ENCODE peak calls at places on chromosomes 3 and 15, in eight cellular contexts. B is NCI-H1092; Q is suprapubic skin; T is AG08395; R is activated T-helper 1 cell treated with Interleukin-2 at 50 U/mL for 16 hours; M is nephron progenitor cell; Z is CD4-positive, alpha-beta T cell; X is stimulated activated CD4-positive, alpha-beta T cell treated with anti-CD3 and anti-CD28 coated beads, Interleukin-1b, Interleukin-23, amount 100 ng/mL, for 24 hours. F is an unnamed sample.

GRCh38 chr3:159770998-159771397 is 217.6 kb upstream of the IL12A start:
- DNase-seq in X (no peak), Q (no peak), T (no peak), B (no peak), R (no peak), M (no peak), Z (no peak), F (no peak)

GRCh38 chr15:78177447-78177873 is 28.3 kb downstream of the IDH3A start:
- DNase-seq in R (no peak), T (peak), B (peak), Q (no peak), M (peak), Z (no peak), X (no peak), F (peak)

GRCh38 chr15:68231102-68231818 is 1.7 kb upstream of the CLN6 start:
- DNase-seq in T (peak), M (no peak), Z (no peak), R (no peak), B (no peak), X (no peak), Q (peak), F (no peak)

GRCh38 chr3:23676093-23676492 is 129.7 kb upstream of the UBE2E1 start:
- DNase-seq in X (no peak), R (no peak), T (peak), Q (no peak), Z (no peak), B (no peak), M (no peak), F (no peak)

GRCh38 chr3:42839616-42840015 is 30.4 kb downstream of the ACKR2 start:
- DNase-seq in X (no peak), T (peak), Z (no peak), B (peak), M (peak), Q (no peak), R (no peak), F (peak)

GRCh38 chr3:37702478-37703154 is 159.1 kb upstream of the CTDSPL start:
- DNase-seq in R (no peak), X (no peak), Q (no peak), T (no peak), M (no peak), B (no peak), Z (no peak), F (no peak)

GRCh38 chr3:126137490-126138130 is 42.8 kb downstream of the ALDH1L1 start:
- DNase-seq in R (no peak), M (no peak), T (no peak), B (no peak), Z (peak), Q (peak), X (no peak), F (no peak)

GRCh38 chr3:5726618-5727017 is 539.1 kb downstream of the EDEM1 start:
- DNase-seq in Q (no peak), M (no peak), X (no peak), R (no peak), Z (no peak), B (no peak), T (no peak), F (no peak)

GRCh38 chr3:77254967-77255831 is 215.3 kb downstream of the ROBO2 start:
- DNase-seq in T (peak), X (no peak), B (peak), M (peak), Q (no peak), Z (no peak), R (no peak), F (peak)

GRCh38 chr3:131503328-131503650 is 518 bp upstream of the MRPL3 start:
- DNase-seq in Z (no peak), B (peak), X (no peak), Q (no peak), T (peak), M (no peak), R (no peak), F (no peak)

GRCh38 chr3:99943931-99944761 is 126.5 kb downstream of the CMSS1 start:
- DNase-seq in B (no peak), X (no peak), Z (no peak), M (no peak), R (no peak), T (no peak), Q (no peak), F (no peak)

GRCh38 chr3:185200639-185201038 is 47.8 kb upstream of the C3orf70 start:
- DNase-seq in Z (no peak), M (no peak), B (no peak), X (no peak), T (peak), R (no peak), Q (no peak), F (no peak)

GRCh38 chr3:43286886-43287301 is 554 bp downstream of the SNRK start:
- DNase-seq in Q (no peak), B (no peak), M (no peak), T (peak), X (no peak), R (peak), Z (no peak), F (peak)

GRCh38 chr3:183825380-183826161 is at the start of gene MAP6D1:
- DNase-seq in B (no peak), Q (no peak), Z (peak), X (no peak), T (peak), M (peak), R (peak), F (peak)

GRCh38 chr3:186617038-186617934 is 4.4 kb downstream of the AHSG start:
- DNase-seq in R (peak), T (peak), Z (peak), X (peak), B (peak), M (peak), Q (peak), F (peak)

GRCh38 chr15:62390793-62391543 is 225.9 kb upstream of the C2CD4B start:
- DNase-seq in B (peak), Z (peak), M (peak), R (peak), Q (peak), X (no peak), T (peak), F (peak)

GRCh38 chr15:39785806-39786205 is 3.2 kb upstream of the FSIP1 start:
- DNase-seq in X (no peak), B (no peak), Z (no peak), R (no peak), Q (no peak), T (no peak), M (no peak), F (no peak)

GRCh38 chr3:150083653-150084037 is 113.0 kb upstream of the PFN2 start:
- DNase-seq in M (no peak), R (no peak), B (no peak), T (peak), X (no peak), Z (no peak), Q (no peak), F (peak)

GRCh38 chr3:159818399-159818798 is 170.2 kb upstream of the IL12A start:
- DNase-seq in Q (no peak), T (no peak), X (no peak), R (no peak), B (no peak), M (no peak), Z (no peak), F (no peak)

GRCh38 chr15:81297147-81297572 is 26.8 kb downstream of the STARD5 start:
- DNase-seq in Q (peak), X (no peak), B (no peak), R (no peak), Z (no peak), T (peak), M (no peak), F (peak)

GRCh38 chr3:131350506-131350905 is 31.1 kb upstream of the NUDT16 start:
- DNase-seq in X (no peak), Q (no peak), T (no peak), R (no peak), Z (no peak), M (no peak), B (no peak), F (no peak)

GRCh38 chr3:53899730-53900129 is 8.1 kb upstream of the SELENOK start:
- DNase-seq in B (no peak), T (no peak), X (no peak), M (no peak), Z (no peak), R (no peak), Q (no peak), F (no peak)

GRCh38 chr15:88749699-88750098 is 53.5 kb upstream of the ACAN start:
- DNase-seq in R (no peak), Z (no peak), X (no peak), B (no peak), M (no peak), Q (no peak), T (no peak), F (no peak)

GRCh38 chr3:66778749-66779148 is 219.4 kb upstream of the KBTBD8 start:
- DNase-seq in R (no peak), T (no peak), Q (no peak), Z (no peak), M (no peak), B (no peak), X (no peak), F (no peak)

GRCh38 chr15:80264031-80264430 is 12.0 kb upstream of the CTXND1 start:
- DNase-seq in M (peak), T (peak), X (no peak), Z (no peak), B (no peak), R (no peak), Q (no peak), F (no peak)

GRCh38 chr15:45442497-45443135 is 64.3 kb upstream of the GATM start:
- DNase-seq in B (no peak), Q (no peak), T (peak), M (no peak), R (no peak), X (no peak), Z (no peak), F (no peak)

GRCh38 chr15:20361091-20361490 is 180.5 kb downstream of the GOLGA6L6 start:
- DNase-seq in Z (no peak), M (no peak), Q (no peak), R (no peak), B (no peak), T (no peak), X (no peak), F (no peak)

GRCh38 chr3:59289836-59290235 is 240.0 kb upstream of the CFAP20DC start:
- DNase-seq in R (no peak), B (no peak), M (no peak), T (no peak), Q (no peak), Z (no peak), X (no peak), F (no peak)

GRCh38 chr3:123346726-123347125 is 102.2 kb downstream of the ADCY5 start:
- DNase-seq in T (no peak), Q (peak), R (no peak), Z (no peak), B (no peak), X (no peak), M (no peak), F (no peak)

GRCh38 chr3:148861277-148861869 is 3.7 kb upstream of the CPA3 start:
- DNase-seq in Z (no peak), X (no peak), M (no peak), T (peak), R (no peak), B (peak), Q (no peak), F (no peak)